ENCODE peak calls at places on chromosomes 5 and 9, in eight cellular contexts. X is tibial nerve, S is uterus, Q is heart left ventricle, V is HCT116, Z is stomach, T is right lobe of liver, A is body of pancreas. K is an unnamed sample. For H3K4me1, the result is how much of the 10 kb centered on the place peaks cover.

GRCh38 chr5:72486371-72486770 is 20.8 kb downstream of the ZNF366 start:
- DNase-seq in T (no peak), Q (no peak), S (no peak), A (no peak), V (no peak), Z (no peak), X (no peak), K (no peak)

GRCh38 chr5:67246108-67246507 is 49.5 kb upstream of the CD180 start:
- DNase-seq in V (peak), X (no peak), T (no peak), Z (no peak), Q (no peak), A (peak), S (no peak), K (no peak)

GRCh38 chr5:85709728-85710127 is 908.0 kb upstream of the COX7C start:
- DNase-seq in A (no peak), V (no peak), X (no peak), T (no peak), Q (no peak), Z (no peak), S (no peak), K (no peak)

GRCh38 chr5:178234121-178234752 is 1.6 kb upstream of the PHYKPL start:
- DNase-seq in S (no peak), A (no peak), Z (no peak), X (no peak), V (no peak), T (peak), Q (peak), K (no peak)

GRCh38 chr5:322281-322941 is 897 bp downstream of the AHRR start:
- DNase-seq in Z (no peak), S (no peak), V (no peak), Q (no peak), A (no peak), X (no peak), T (no peak), K (no peak)

GRCh38 chr5:112174959-112175594 is 244.0 kb downstream of the EPB41L4A start:
- DNase-seq in Q (no peak), A (peak), T (no peak), Z (no peak), S (peak), V (peak), X (no peak), K (no peak)

GRCh38 chr5:125489146-125489545 is 742.7 kb upstream of the ZNF608 start:
- DNase-seq in X (no peak), T (no peak), S (no peak), Z (no peak), A (no peak), V (no peak), Q (no peak), K (no peak)

GRCh38 chr9:130104413-130105193 is 50.9 kb downstream of the GPR107 start:
- DNase-seq in A (no peak), Q (no peak), S (no peak), Z (no peak), X (no peak), T (no peak), V (no peak), K (no peak)

GRCh38 chr9:92181296-92181695 is 66.1 kb upstream of the SPTLC1 start:
- DNase-seq in S (no peak), Q (no peak), X (no peak), T (no peak), V (no peak), Z (no peak), A (no peak), K (no peak)

DNA sequence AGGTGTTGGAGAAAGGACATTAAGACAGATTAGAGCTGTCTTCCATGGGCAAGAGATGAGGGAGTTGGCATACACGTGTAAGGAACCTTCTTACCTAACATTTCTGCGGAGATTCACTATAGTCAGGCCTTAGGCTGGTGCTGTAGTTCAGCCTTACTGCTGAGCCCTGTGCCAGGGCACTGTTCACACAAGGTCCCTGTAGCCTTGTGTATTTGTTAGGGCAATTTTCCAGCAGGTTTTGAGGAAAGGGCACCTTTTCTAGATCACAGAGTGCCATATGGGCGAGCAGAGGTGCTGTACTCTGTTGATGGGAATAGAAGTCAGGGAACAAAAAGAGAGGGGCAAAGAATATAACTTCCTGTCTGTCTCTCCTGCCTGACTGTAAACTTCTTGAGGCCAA is 15.6 kb downstream of the PALM2AKAP2 start:
- DNase-seq in A (no peak), X (no peak), S (no peak), Q (no peak), V (no peak), Z (no peak), T (peak), K (no peak)
- H3K4me1 ChIP-seq in A (under half), X (under half), S (under half), Q (under half), V (under half), Z (under half), T (under half), K (under half)

GRCh38 chr9:132214027-132214622 is 52.3 kb downstream of the NTNG2 start:
- DNase-seq in A (peak), Q (peak), V (peak), Z (peak), X (no peak), S (peak), T (no peak), K (peak)
- H3K4me3 ChIP-seq in A (no peak), Q (no peak), V (no peak), Z (no peak), X (no peak), S (no peak), T (no peak), K (no peak)

GRCh38 chr9:131254107-131254491 is 22.2 kb downstream of the FAM78A start:
- DNase-seq in X (no peak), T (no peak), S (no peak), A (peak), Q (peak), V (no peak), Z (no peak), K (no peak)
- TF ChIP-seq POLR2A in X (no peak), T (no peak), S (no peak), A (no peak), Q (no peak), V (no peak), Z (no peak), K (peak)

GRCh38 chr5:150523472-150524350 is 15.8 kb downstream of the NDST1 start:
- DNase-seq in Z (peak), T (no peak), S (peak), V (peak), A (peak), X (no peak), Q (peak), K (no peak)

GRCh38 chr5:150520747-150521521 is 13.0 kb downstream of the NDST1 start:
- DNase-seq in X (no peak), Z (no peak), S (no peak), Q (no peak), A (no peak), T (no peak), V (no peak), K (peak)

GRCh38 chr5:150521522-150521817 is 13.5 kb downstream of the NDST1 start:
- DNase-seq in X (no peak), T (no peak), Z (no peak), S (no peak), V (no peak), Q (no peak), A (no peak), K (no peak)

GRCh38 chr5:150521939-150522503 is 14.1 kb downstream of the NDST1 start:
- DNase-seq in X (no peak), T (no peak), V (no peak), S (no peak), Q (no peak), Z (no peak), A (no peak), K (no peak)

DNA sequence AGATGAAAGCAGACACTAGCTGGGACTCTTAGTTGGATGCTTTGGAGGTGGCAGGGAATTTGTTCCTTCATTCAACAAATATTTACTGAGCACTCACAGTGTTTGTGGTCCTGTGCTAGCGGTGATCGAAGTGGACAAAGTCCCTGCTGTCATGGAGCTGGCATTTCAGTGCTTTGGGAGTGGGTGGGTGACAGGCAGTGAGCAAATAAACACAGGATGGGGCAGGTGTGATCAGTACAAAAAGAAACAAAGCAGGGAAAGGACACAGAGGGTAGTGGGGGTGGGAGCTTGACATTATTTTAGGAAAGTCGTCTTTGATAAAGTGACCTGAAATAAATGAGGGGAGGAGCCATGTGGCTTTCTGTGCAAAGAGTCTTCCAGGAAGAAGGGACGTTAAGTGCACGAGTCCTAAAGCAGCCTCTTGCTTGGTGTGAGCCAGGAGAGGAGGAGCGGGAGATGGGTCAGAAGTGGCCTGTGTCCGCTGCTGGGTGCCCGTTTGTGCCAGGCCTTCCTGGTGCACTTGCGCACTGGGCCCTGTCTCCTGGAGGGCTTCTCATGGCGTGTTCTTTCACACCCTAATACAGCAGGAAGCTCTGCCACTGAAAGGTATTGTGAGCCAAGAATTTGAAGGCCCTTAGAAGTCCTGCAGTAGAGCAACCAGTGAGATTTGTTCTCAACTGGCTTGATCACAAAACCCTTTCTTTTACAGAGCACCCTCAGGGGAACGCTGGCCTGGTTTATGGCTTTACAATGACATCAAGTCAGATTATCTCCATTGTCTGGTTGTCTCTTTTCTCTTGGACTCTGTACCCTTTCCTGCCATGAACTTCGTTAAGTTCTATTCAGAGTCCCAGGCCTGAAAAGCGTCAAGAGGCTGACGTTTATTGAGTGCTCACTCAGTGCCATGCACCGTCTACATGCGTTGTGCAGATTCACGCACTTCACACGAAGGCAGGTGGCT is 14.9 kb downstream of the NDST1 start:
- DNase-seq in V (no peak), X (no peak), S (no peak), Q (peak), A (peak), T (peak), Z (no peak), K (no peak)
- H3K4me1 ChIP-seq in V (under half), X (half or more), S (under half), Q (half or more), A (half or more), T (under half), Z (under half), K (half or more)

GRCh38 chr5:54518146-54519082 is 855 bp downstream of the SNX18 start:
- DNase-seq in Q (peak), V (no peak), A (peak), S (peak), Z (peak), T (peak), X (peak), K (peak)
- H3K4me3 ChIP-seq in Q (peak), V (peak), A (peak), S (peak), Z (peak), T (peak), X (peak), K (peak)

DNA sequence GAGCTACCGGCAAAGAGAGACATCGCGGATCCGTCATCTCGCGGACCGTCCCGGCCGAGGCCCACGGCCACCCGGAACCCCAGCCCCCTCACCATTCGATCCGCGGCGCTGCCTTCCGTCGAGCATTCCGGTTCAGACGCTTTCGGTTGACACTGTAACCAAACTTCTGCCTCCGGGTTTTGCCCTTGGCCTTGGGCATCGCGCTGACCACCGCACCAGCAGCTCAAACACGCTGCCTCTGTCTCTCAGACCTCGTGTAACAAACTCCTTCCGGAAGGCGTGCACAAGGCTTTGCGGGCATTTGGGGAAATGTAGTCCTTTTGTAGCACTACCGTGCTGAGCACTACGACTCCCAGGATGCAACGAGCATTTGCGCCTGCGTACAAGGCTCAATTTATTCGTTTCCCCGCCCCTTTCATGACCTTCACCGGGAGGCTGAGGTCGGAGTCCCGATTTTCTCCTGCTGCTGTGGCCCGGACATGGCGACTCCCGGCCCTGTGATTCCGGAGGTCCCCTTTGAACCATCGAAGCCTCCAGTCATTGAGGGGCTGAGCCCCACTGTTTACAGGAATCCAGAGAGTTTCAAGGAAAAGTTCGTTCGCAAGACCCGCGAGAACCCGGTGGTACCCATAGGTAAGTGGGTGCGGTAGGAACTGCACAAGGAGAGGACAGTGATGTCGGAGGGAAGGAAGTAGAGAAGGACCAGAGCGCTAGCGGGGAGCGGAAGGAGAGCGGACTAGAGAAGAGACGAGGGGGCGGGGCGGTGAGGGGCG is at the start of the genes HIGD2A and NOP16:
- DNase-seq in A (peak), S (peak), T (peak), Z (peak), Q (peak), V (peak), X (peak), K (peak)
- TF ChIP-seq POLR2A in A (no peak), S (no peak), T (no peak), Z (no peak), Q (no peak), V (peak), X (peak), K (peak)

GRCh38 chr5:173761182-173761521 is 127.0 kb upstream of the CPEB4 start:
- DNase-seq in X (no peak), A (no peak), T (no peak), Z (no peak), S (no peak), Q (no peak), V (no peak), K (no peak)

GRCh38 chr5:173764321-173765029 is 123.7 kb upstream of the CPEB4 start:
- DNase-seq in Z (peak), T (peak), S (peak), V (peak), Q (peak), X (peak), A (peak), K (peak)

GRCh38 chr5:173762045-173762444 is 126.1 kb upstream of the CPEB4 start:
- DNase-seq in Q (no peak), A (no peak), S (no peak), V (no peak), T (no peak), Z (no peak), X (no peak), K (no peak)

GRCh38 chr5:173763410-173763809 is 124.7 kb upstream of the CPEB4 start:
- DNase-seq in S (no peak), Q (no peak), A (no peak), T (no peak), Z (no peak), X (no peak), V (no peak), K (no peak)

DNA sequence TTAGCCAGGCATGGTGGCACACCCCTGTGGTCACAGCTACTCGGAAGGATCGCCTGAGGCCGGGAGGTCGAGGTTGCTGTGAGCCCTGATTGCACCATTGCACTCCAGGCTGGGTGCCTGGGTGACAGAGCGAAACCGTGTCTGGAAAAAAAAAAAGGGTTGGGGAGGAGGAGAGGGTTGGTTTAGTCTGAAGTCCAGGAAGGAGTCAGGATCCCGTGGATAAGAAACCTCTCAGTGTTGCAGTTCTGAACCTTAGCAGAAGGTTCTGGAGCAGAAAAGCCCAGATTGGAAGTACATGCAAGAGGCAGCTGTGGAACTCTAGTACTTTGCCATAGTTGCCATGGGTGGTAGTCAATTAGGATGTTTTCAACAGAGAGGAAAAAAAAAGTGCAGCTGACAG is 125.2 kb upstream of the CPEB4 start:
- DNase-seq in V (no peak), Z (no peak), Q (no peak), X (no peak), S (no peak), A (no peak), T (peak), K (no peak)
- H3K4me1 ChIP-seq in V (under half), Z (under half), Q (under half), X (under half), S (under half), A (under half), T (under half), K (under half)

K was measured in upper lobe of left lung.